ENCODE peak calls at places on chromosomes 3 and 15, in six cellular contexts. K, O, D, V, Z and F are unnamed samples.

GRCh38 chr3:46276497-46277099 is 34.3 kb downstream of the CCR3 start:
- DNase-seq in K (peak; percentile 67), O (peak; percentile 19), D (peak; percentile 5), V (no peak), Z (no peak), F (peak; percentile 1)

GRCh38 chr3:130905551-130905950 is 11.7 kb downstream of the ATP2C1 start:
- DNase-seq in K (no peak), O (no peak), D (peak; percentile 54), V (peak; percentile 73), Z (no peak), F (no peak)

GRCh38 chr15:66580643-66581042 is 14.8 kb upstream of the LCTL start:
- DNase-seq in K (no peak), O (no peak), D (peak; percentile 41), V (no peak), Z (no peak), F (no peak)

GRCh38 chr15:98160236-98160635 is 199.7 kb downstream of the ARRDC4 start:
- DNase-seq in K (no peak), O (no peak), D (no peak), V (no peak), Z (peak; percentile 80), F (no peak)

GRCh38 chr3:116741462-116741861 is 31.9 kb downstream of the TUSC7 start:
- DNase-seq in K (no peak), O (no peak), D (no peak), V (no peak), Z (no peak), F (no peak)

GRCh38 chr3:149407898-149408297 is 30.4 kb upstream of the TM4SF1 start:
- DNase-seq in K (no peak), O (no peak), D (peak; percentile 49), V (no peak), Z (no peak), F (no peak)

GRCh38 chr3:8854656-8855055 is 85.2 kb upstream of the OXTR start:
- DNase-seq in K (no peak), O (no peak), D (no peak), V (no peak), Z (no peak), F (no peak)

GRCh38 chr3:108234387-108234957 is 12.2 kb upstream of the IFT57 start:
- DNase-seq in K (no peak), O (no peak), D (no peak), V (no peak), Z (no peak), F (no peak)

GRCh38 chr3:49476563-49476962 is 6.5 kb downstream of the DAG1 start:
- DNase-seq in K (no peak), O (no peak), D (peak; percentile 24), V (no peak), Z (no peak), F (no peak)

GRCh38 chr15:91694829-91695205 is 158.7 kb upstream of the SLCO3A1 start:
- DNase-seq in K (no peak), O (peak; percentile 90), D (peak; percentile 4), V (peak; percentile 25), Z (no peak), F (peak; percentile 10)

GRCh38 chr3:102307442-102307841 is 127.4 kb upstream of the ZPLD1 start:
- DNase-seq in K (no peak), O (no peak), D (no peak), V (no peak), Z (no peak), F (no peak)

GRCh38 chr3:132273043-132273442 is 44.2 kb upstream of the ACP3 start:
- DNase-seq in K (no peak), O (no peak), D (no peak), V (no peak), Z (no peak), F (no peak)

GRCh38 chr15:75625542-75626347 is at the start of gene SNUPN:
- DNase-seq in K (peak; percentile 87), O (peak; percentile 93), D (peak; percentile 89), V (peak; percentile 77), Z (peak; percentile 91), F (peak; percentile 94)

GRCh38 chr15:76147906-76148553 is 88.2 kb downstream of the TMEM266 start:
- DNase-seq in K (peak; percentile 38), O (no peak), D (peak; percentile 32), V (no peak), Z (peak; percentile 13), F (peak; percentile 50)

GRCh38 chr3:62228467-62228866 is 144.9 kb downstream of the FEZF2 start:
- DNase-seq in K (no peak), O (no peak), D (no peak), V (no peak), Z (no peak), F (no peak)

GRCh38 chr3:48625600-48625999 is 4.0 kb upstream of the TMEM89 start:
- DNase-seq in K (no peak), O (no peak), D (no peak), V (no peak), Z (no peak), F (no peak)

GRCh38 chr3:117979466-117979865 is 1055.2 kb downstream of the IGSF11 start:
- DNase-seq in K (no peak), O (no peak), D (no peak), V (no peak), Z (no peak), F (no peak)

GRCh38 chr15:38612159-38612863 is 47.7 kb upstream of the RASGRP1 start:
- DNase-seq in K (no peak), O (no peak), D (no peak), V (no peak), Z (no peak), F (no peak)

GRCh38 chr3:65751123-65751700 is 287.5 kb downstream of the MAGI1 start:
- DNase-seq in K (no peak), O (peak; percentile 16), D (peak; percentile 36), V (no peak), Z (peak; percentile 3), F (peak; percentile 52)